ENCODE peak calls at places on chromosomes 3 and 15, in six cellular contexts. C, G, A, L, R and Z are unnamed samples.

GRCh38 chr15:39312984-39313383 is 267.9 kb upstream of the THBS1 start:
- DNase-seq in C (no peak), G (no peak), A (peak; percentile 35), L (no peak), R (no peak), Z (no peak)

GRCh38 chr15:65326109-65326508 is 21.6 kb downstream of the RNU5B-1 start:
- DNase-seq in C (no peak), G (no peak), A (peak; percentile 24), L (no peak), R (no peak), Z (peak; percentile 81)

GRCh38 chr3:99909714-99910508 is 92.2 kb downstream of the CMSS1 start:
- DNase-seq in C (no peak), G (no peak), A (no peak), L (no peak), R (no peak), Z (no peak)

GRCh38 chr3:119783255-119783654 is 1.4 kb downstream of the NR1I2 start:
- DNase-seq in C (no peak), G (no peak), A (no peak), L (no peak), R (no peak), Z (no peak)

GRCh38 chr15:33722005-33722672 is 246.2 kb upstream of the CHRM5 start:
- DNase-seq in C (no peak), G (no peak), A (peak; percentile 92), L (no peak), R (no peak), Z (no peak)

GRCh38 chr15:40239671-40240618 is 1.1 kb downstream of the PAK6 start:
- DNase-seq in C (no peak), G (no peak), A (no peak), L (no peak), R (no peak), Z (no peak)

GRCh38 chr3:99697250-99697649 is 58.9 kb downstream of the COL8A1 start:
- DNase-seq in C (no peak), G (no peak), A (no peak), L (no peak), R (no peak), Z (no peak)

GRCh38 chr3:12046406-12046805 is 42.2 kb downstream of the SYN2 start:
- DNase-seq in C (no peak), G (no peak), A (peak; percentile 8), L (no peak), R (no peak), Z (no peak)

GRCh38 chr15:90873998-90874605 is 5.7 kb downstream of the FURIN start:
- DNase-seq in C (no peak), G (no peak), A (no peak), L (no peak), R (no peak), Z (no peak)

GRCh38 chr15:51484781-51485180 is 137.8 kb downstream of the DMXL2 start:
- DNase-seq in C (no peak), G (no peak), A (no peak), L (no peak), R (no peak), Z (no peak)

GRCh38 chr3:195104340-195104739 is 166.6 kb downstream of the XXYLT1 start:
- DNase-seq in C (no peak), G (no peak), A (no peak), L (no peak), R (peak; percentile 53), Z (no peak)

GRCh38 chr15:37099321-37100108 is 834 bp downstream of the MEIS2 start:
- DNase-seq in C (no peak), G (no peak), A (peak; percentile 59), L (no peak), R (no peak), Z (no peak)

GRCh38 chr15:74543583-74543982 is 2.6 kb downstream of the ARID3B start:
- DNase-seq in C (no peak), G (no peak), A (no peak), L (peak; percentile 14), R (no peak), Z (no peak)

GRCh38 chr15:38134252-38134651 is 118.4 kb upstream of the SPRED1 start:
- DNase-seq in C (no peak), G (no peak), A (no peak), L (no peak), R (no peak), Z (no peak)

GRCh38 chr15:101254157-101255065 is 2.6 kb upstream of the CHSY1 start:
- DNase-seq in C (no peak), G (no peak), A (no peak), L (no peak), R (no peak), Z (no peak)

GRCh38 chr3:72137865-72138861 is 353.2 kb upstream of the PROK2 start:
- DNase-seq in C (peak; percentile 24), G (no peak), A (no peak), L (no peak), R (no peak), Z (no peak)

GRCh38 chr15:32786906-32787305 is 69.1 kb downstream of the GREM1 start:
- DNase-seq in C (no peak), G (no peak), A (no peak), L (no peak), R (no peak), Z (no peak)

GRCh38 chr3:5144316-5144994 is 22.4 kb downstream of the ARL8B start:
- DNase-seq in C (no peak), G (no peak), A (no peak), L (no peak), R (no peak), Z (no peak)

GRCh38 chr3:34957707-34958106 is 681.6 kb upstream of the ARPP21 start:
- DNase-seq in C (no peak), G (no peak), A (peak; percentile 19), L (no peak), R (no peak), Z (no peak)

GRCh38 chr15:90529369-90530249 is at the start of gene CRTC3:
- DNase-seq in C (peak; percentile 30), G (peak; percentile 69), A (peak; percentile 51), L (peak; percentile 45), R (peak; percentile 78), Z (no peak)

GRCh38 chr3:58386966-58387365 is 46.7 kb downstream of the PDHB start:
- DNase-seq in C (no peak), G (peak; percentile 74), A (peak; percentile 89), L (no peak), R (no peak), Z (no peak)

GRCh38 chr3:140529096-140529495 is 148.8 kb upstream of the TRIM42 start:
- DNase-seq in C (no peak), G (no peak), A (peak; percentile 73), L (no peak), R (no peak), Z (no peak)

GRCh38 chr3:57910988-57911387 is 97.2 kb upstream of the FLNB start:
- DNase-seq in C (no peak), G (no peak), A (peak; percentile 45), L (no peak), R (no peak), Z (no peak)

GRCh38 chr15:87080547-87080946 is 1000.9 kb downstream of the AGBL1 start:
- DNase-seq in C (no peak), G (no peak), A (no peak), L (no peak), R (no peak), Z (no peak)

GRCh38 chr15:41561777-41562145 is 2.7 kb downstream of the TYRO3 start:
- DNase-seq in C (no peak), G (peak; percentile 76), A (peak; percentile 69), L (no peak), R (peak; percentile 81), Z (peak; percentile 74)

GRCh38 chr3:127448161-127448561 is 142.4 kb downstream of the TPRA1 start:
- DNase-seq in C (no peak), G (no peak), A (no peak), L (no peak), R (no peak), Z (no peak)

GRCh38 chr15:42364529-42364928 is 5.2 kb downstream of the CAPN3 start:
- DNase-seq in C (no peak), G (no peak), A (no peak), L (no peak), R (no peak), Z (no peak)